ENCODE peak calls at places on chromosomes 16 and 17, in six cellular contexts. P, Q, V, A, S and I are unnamed samples.

GRCh38 chr16:49733278-49734009 is 122.5 kb downstream of the ZNF423 start:
- DNase-seq in P (no peak), Q (no peak), V (no peak), A (no peak), S (no peak), I (no peak)

GRCh38 chr16:9909072-9909471 is 273.2 kb downstream of the GRIN2A start:
- DNase-seq in P (peak; percentile 27), Q (no peak), V (no peak), A (no peak), S (no peak), I (no peak)

GRCh38 chr17:81397314-81398169 is 2.3 kb downstream of the BAHCC1 start:
- DNase-seq in P (no peak), Q (peak; percentile 56), V (peak; percentile 47), A (no peak), S (no peak), I (no peak)

GRCh38 chr17:36592316-36592710 is 634 bp downstream of the DHRS11 start:
- DNase-seq in P (no peak), Q (peak; percentile 62), V (peak; percentile 33), A (no peak), S (peak; percentile 65), I (no peak)

GRCh38 chr16:48347980-48348379 is 37.2 kb downstream of the SIAH1 start:
- DNase-seq in P (no peak), Q (no peak), V (no peak), A (no peak), S (no peak), I (no peak)

GRCh38 chr17:64635647-64636305 is 26.3 kb downstream of the SMURF2 start:
- DNase-seq in P (peak; percentile 90), Q (no peak), V (no peak), A (peak; percentile 82), S (no peak), I (peak; percentile 61)

GRCh38 chr16:67017451-67017750 is 11.5 kb upstream of the CBFB start:
- DNase-seq in P (no peak), Q (no peak), V (no peak), A (no peak), S (no peak), I (no peak)

GRCh38 chr16:74521691-74522090 is 85.2 kb downstream of the GLG1 start:
- DNase-seq in P (peak; percentile 27), Q (no peak), V (no peak), A (no peak), S (no peak), I (peak; percentile 8)

GRCh38 chr16:57041182-57042156 is 50.9 kb upstream of the CPNE2 start:
- DNase-seq in P (no peak), Q (peak; percentile 28), V (peak; percentile 57), A (no peak), S (peak; percentile 77), I (no peak)

GRCh38 chr17:14325618-14326167 is 24.8 kb downstream of the HS3ST3B1 start:
- DNase-seq in P (no peak), Q (no peak), V (no peak), A (no peak), S (no peak), I (no peak)

GRCh38 chr17:76732734-76733617 is 4.2 kb downstream of the SRSF2 start:
- DNase-seq in P (no peak), Q (no peak), V (no peak), A (no peak), S (no peak), I (no peak)

GRCh38 chr16:11094838-11095565 is 150.6 kb downstream of the CLEC16A start:
- DNase-seq in P (no peak), Q (no peak), V (no peak), A (no peak), S (no peak), I (no peak)

GRCh38 chr16:64830653-64831052 is 291.2 kb downstream of the CDH11 start:
- DNase-seq in P (no peak), Q (no peak), V (no peak), A (peak; percentile 52), S (no peak), I (no peak)

GRCh38 chr17:66200685-66201092 is 8.8 kb upstream of the CEP112 start:
- DNase-seq in P (peak; percentile 59), Q (peak; percentile 81), V (peak; percentile 59), A (no peak), S (no peak), I (peak; percentile 53)

GRCh38 chr16:50884066-50884860 is 142.4 kb downstream of the CYLD start:
- DNase-seq in P (no peak), Q (no peak), V (no peak), A (no peak), S (no peak), I (no peak)

GRCh38 chr17:81418710-81419332 is 23.6 kb downstream of the BAHCC1 start:
- DNase-seq in P (no peak), Q (peak; percentile 70), V (no peak), A (no peak), S (no peak), I (no peak)

GRCh38 chr16:61872778-61873119 is 163.5 kb downstream of the CDH8 start:
- DNase-seq in P (no peak), Q (no peak), V (no peak), A (no peak), S (no peak), I (no peak)

GRCh38 chr16:16014329-16015224 is 65.2 kb downstream of the ABCC1 start:
- DNase-seq in P (no peak), Q (no peak), V (peak; percentile 24), A (no peak), S (no peak), I (no peak)

GRCh38 chr17:72175787-72176515 is 55.1 kb downstream of the SOX9 start:
- DNase-seq in P (no peak), Q (no peak), V (no peak), A (no peak), S (no peak), I (peak; percentile 39)

GRCh38 chr17:19785854-19786253 is 37.8 kb upstream of the ALDH3A1 start:
- DNase-seq in P (no peak), Q (no peak), V (no peak), A (no peak), S (no peak), I (no peak)

GRCh38 chr17:3983945-3984484 is 19.8 kb upstream of the ATP2A3 start:
- DNase-seq in P (no peak), Q (no peak), V (no peak), A (no peak), S (no peak), I (no peak)

DNA sequence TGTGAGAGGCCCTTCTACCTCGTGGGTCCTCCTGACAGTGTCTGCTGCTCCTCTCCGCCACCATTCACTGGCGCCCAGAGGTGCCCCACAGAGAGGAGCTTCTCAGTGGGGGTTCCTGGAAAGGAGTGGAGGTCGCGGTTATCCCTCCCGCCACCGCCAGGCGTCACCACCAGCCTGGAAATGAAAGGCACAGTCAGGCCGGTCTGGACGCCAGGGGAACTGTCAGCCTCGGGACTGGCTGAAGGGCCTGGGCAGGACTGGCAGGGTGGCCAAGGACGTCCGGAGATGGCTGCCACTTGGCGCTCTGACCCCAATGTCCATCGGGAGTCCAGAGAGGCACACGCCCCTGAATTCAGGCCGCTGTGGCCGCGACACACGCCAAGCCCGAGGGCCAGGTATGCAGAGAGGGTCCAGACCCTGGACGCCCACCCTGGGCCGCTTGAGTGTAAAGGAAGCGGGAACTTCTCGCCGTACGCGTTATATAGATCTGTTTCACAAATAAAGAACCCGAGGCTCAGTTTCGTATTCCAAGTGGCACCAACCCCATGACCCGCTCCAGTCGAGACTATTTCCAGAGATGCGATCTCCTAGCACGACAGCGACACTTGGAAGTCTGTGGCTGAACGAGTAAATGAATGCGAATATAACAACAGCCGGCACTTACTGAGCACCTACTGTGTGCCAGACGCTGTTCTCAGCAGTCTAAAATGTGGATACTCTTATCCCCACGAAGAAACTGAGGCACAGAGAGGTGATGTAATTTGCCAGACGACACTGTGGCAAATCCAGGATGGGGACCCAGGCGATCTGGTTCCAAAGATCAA is 7.6 kb upstream of the NXPH3 start:
- DNase-seq in P (peak; percentile 39), Q (peak; percentile 90), V (peak; percentile 90), A (no peak), S (peak; percentile 87), I (no peak)
- H3K4me3 ChIP-seq in P (peak overlapping the region; percentile 27), Q (peak overlapping the region; percentile 29), V (peak overlapping the region; percentile 22), A (peak overlapping the region; percentile 23), S (no peak overlapping the region), I (peak overlapping the region; percentile 39)

GRCh38 chr16:52446076-52446475 is 100.9 kb downstream of the TOX3 start:
- DNase-seq in P (no peak), Q (no peak), V (no peak), A (no peak), S (no peak), I (no peak)
- H3K4me3 ChIP-seq in P (no peak overlapping the region), Q (no peak overlapping the region), V (no peak overlapping the region), A (no peak overlapping the region), S (no peak overlapping the region), I (no peak overlapping the region)

DNA sequence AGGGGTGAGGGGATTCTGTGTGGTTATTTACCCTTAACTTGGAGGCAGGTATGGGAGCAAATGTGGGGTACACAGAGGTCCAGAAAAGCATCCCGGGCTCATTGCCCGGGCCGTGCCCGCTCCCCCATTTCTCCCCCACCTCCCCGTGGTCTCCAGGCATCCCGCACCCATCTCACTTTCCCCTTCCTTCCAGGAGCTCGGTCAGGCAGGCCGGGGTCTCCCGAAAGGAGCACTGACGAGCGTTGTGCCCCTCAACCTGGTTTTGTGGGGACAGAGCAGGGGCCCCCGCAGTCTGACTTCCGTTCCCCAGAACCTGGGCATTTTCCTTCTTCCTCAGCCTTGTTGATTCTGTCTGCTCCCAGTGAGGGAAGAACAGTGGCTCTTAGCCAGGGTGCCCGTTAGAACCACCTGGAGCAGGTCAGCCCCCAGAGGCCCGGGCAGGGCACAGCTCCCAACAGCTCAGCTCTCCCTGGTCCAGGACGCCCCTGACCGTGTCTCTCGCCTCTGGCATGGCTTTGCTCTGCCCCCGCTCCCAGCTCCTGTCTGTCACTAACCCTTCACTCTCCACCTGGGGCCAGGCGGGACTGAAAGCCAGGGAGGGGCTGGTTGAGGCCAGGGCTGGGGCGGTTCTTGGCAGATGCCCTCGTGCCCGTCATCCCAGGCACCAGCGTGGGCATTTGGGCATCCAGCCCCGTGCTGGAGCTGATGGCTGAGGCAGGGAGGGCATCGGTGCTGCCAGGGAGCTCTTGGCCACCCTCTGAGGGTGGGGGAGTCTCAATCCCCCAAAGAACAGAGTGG is 12.5 kb upstream of the NUDT16L1 start:
- DNase-seq in P (no peak), Q (no peak), V (no peak), A (no peak), S (peak; percentile 63), I (no peak)
- H3K4me3 ChIP-seq in P (no peak overlapping the region), Q (peak overlapping the region; percentile 21), V (peak overlapping the region; percentile 29), A (no peak overlapping the region), S (no peak overlapping the region), I (no peak overlapping the region)

GRCh38 chr17:7989781-7990655 is 12.4 kb upstream of the GUCY2D start:
- DNase-seq in P (peak; percentile 12), Q (peak; percentile 94), V (peak; percentile 90), A (no peak), S (peak; percentile 88), I (no peak)
- H3K4me3 ChIP-seq in P (peak overlapping the region; percentile 51), Q (peak overlapping the region; percentile 71), V (peak overlapping the region; percentile 46), A (peak overlapping the region; percentile 74), S (peak overlapping the region; percentile 7), I (peak overlapping the region; percentile 64)

GRCh38 chr17:29587591-29587990 is 1.9 kb downstream of the GIT1 start:
- DNase-seq in P (no peak), Q (no peak), V (no peak), A (no peak), S (no peak), I (no peak)
- H3K4me3 ChIP-seq in P (peak overlapping the region; percentile 73), Q (no peak overlapping the region), V (peak overlapping the region; percentile 86), A (peak overlapping the region; percentile 79), S (no peak overlapping the region), I (peak overlapping the region; percentile 61)

GRCh38 chr17:31580331-31581021 is 189.0 kb downstream of the RAB11FIP4 start:
- DNase-seq in P (no peak), Q (no peak), V (no peak), A (no peak), S (peak; percentile 68), I (peak; percentile 57)
- H3K4me3 ChIP-seq in P (no peak overlapping the region), Q (no peak overlapping the region), V (no peak overlapping the region), A (no peak overlapping the region), S (no peak overlapping the region), I (no peak overlapping the region)